ENCODE peak calls at places on chromosomes 11 and 22, in eight cellular contexts. One of them, this sample, is unnamed.

GRCh38 chr11:106391771-106392412 is 314.4 kb downstream of the AASDHPPT start:
- DNase-seq in PC-3: peak
- DNase-seq in NT2/D1: no peak
- DNase-seq in CD8-positive, alpha-beta T cell: no peak
- DNase-seq in GM13977: no peak
- DNase-seq in nephron progenitor cell: no peak
- DNase-seq in heart left ventricle: no peak
- DNase-seq in frontal cortex: no peak
- DNase-seq in this sample: no peak

GRCh38 chr11:112977620-112978212 is 16.5 kb downstream of the NCAM1 start:
- DNase-seq in PC-3: no peak
- DNase-seq in NT2/D1: no peak
- DNase-seq in CD8-positive, alpha-beta T cell: no peak
- DNase-seq in GM13977: no peak
- DNase-seq in nephron progenitor cell: no peak
- DNase-seq in heart left ventricle: no peak
- DNase-seq in frontal cortex: no peak
- DNase-seq in this sample: no peak

GRCh38 chr11:2085251-2086066 is 53.7 kb downstream of the IGF2 start:
- DNase-seq in PC-3: no peak
- DNase-seq in NT2/D1: no peak
- DNase-seq in CD8-positive, alpha-beta T cell: no peak
- DNase-seq in GM13977: no peak
- DNase-seq in nephron progenitor cell: no peak
- DNase-seq in heart left ventricle: no peak
- DNase-seq in frontal cortex: no peak
- DNase-seq in this sample: no peak

GRCh38 chr11:78961938-78962701 is 387.5 kb upstream of the NARS2 start:
- DNase-seq in PC-3: peak
- DNase-seq in NT2/D1: peak
- DNase-seq in CD8-positive, alpha-beta T cell: no peak
- DNase-seq in GM13977: peak
- DNase-seq in nephron progenitor cell: peak
- DNase-seq in heart left ventricle: no peak
- DNase-seq in frontal cortex: peak
- DNase-seq in this sample: no peak

GRCh38 chr11:132904566-132904965 is 627.7 kb downstream of the OPCML start:
- DNase-seq in PC-3: no peak
- DNase-seq in NT2/D1: no peak
- DNase-seq in CD8-positive, alpha-beta T cell: no peak
- DNase-seq in GM13977: no peak
- DNase-seq in nephron progenitor cell: no peak
- DNase-seq in heart left ventricle: no peak
- DNase-seq in frontal cortex: no peak
- DNase-seq in this sample: no peak

GRCh38 chr11:34696876-34697275 is 76.0 kb downstream of the EHF start:
- DNase-seq in PC-3: no peak
- DNase-seq in NT2/D1: no peak
- DNase-seq in CD8-positive, alpha-beta T cell: no peak
- DNase-seq in GM13977: no peak
- DNase-seq in nephron progenitor cell: no peak
- DNase-seq in heart left ventricle: no peak
- DNase-seq in frontal cortex: no peak
- DNase-seq in this sample: no peak

GRCh38 chr11:69383372-69383771 is 89.4 kb downstream of the MYEOV start:
- DNase-seq in PC-3: no peak
- DNase-seq in NT2/D1: no peak
- DNase-seq in CD8-positive, alpha-beta T cell: no peak
- DNase-seq in GM13977: no peak
- DNase-seq in nephron progenitor cell: no peak
- DNase-seq in heart left ventricle: no peak
- DNase-seq in frontal cortex: no peak
- DNase-seq in this sample: no peak

GRCh38 chr11:61967924-61968757 is 707 bp upstream of the FTH1 start:
- DNase-seq in PC-3: peak
- DNase-seq in NT2/D1: no peak
- DNase-seq in CD8-positive, alpha-beta T cell: peak
- DNase-seq in GM13977: peak
- DNase-seq in nephron progenitor cell: peak
- DNase-seq in heart left ventricle: peak
- DNase-seq in frontal cortex: no peak
- DNase-seq in this sample: peak

GRCh38 chr11:9150501-9150900 is 59.1 kb upstream of the SCUBE2 start:
- DNase-seq in PC-3: peak
- DNase-seq in NT2/D1: no peak
- DNase-seq in CD8-positive, alpha-beta T cell: no peak
- DNase-seq in GM13977: no peak
- DNase-seq in nephron progenitor cell: no peak
- DNase-seq in heart left ventricle: no peak
- DNase-seq in frontal cortex: no peak
- DNase-seq in this sample: no peak

GRCh38 chr11:63489879-63490278 is 1.1 kb downstream of the PLAAT5 start:
- DNase-seq in PC-3: peak
- DNase-seq in NT2/D1: no peak
- DNase-seq in CD8-positive, alpha-beta T cell: no peak
- DNase-seq in GM13977: no peak
- DNase-seq in nephron progenitor cell: no peak
- DNase-seq in heart left ventricle: no peak
- DNase-seq in frontal cortex: no peak
- DNase-seq in this sample: no peak

GRCh38 chr11:128892866-128893565 is 1.9 kb downstream of the KCNJ5 start:
- DNase-seq in PC-3: no peak
- DNase-seq in NT2/D1: no peak
- DNase-seq in CD8-positive, alpha-beta T cell: no peak
- DNase-seq in GM13977: no peak
- DNase-seq in nephron progenitor cell: no peak
- DNase-seq in heart left ventricle: no peak
- DNase-seq in frontal cortex: no peak
- DNase-seq in this sample: no peak

GRCh38 chr11:108170191-108170590 is 48.8 kb downstream of the ACAT1 start:
- DNase-seq in PC-3: no peak
- DNase-seq in NT2/D1: no peak
- DNase-seq in CD8-positive, alpha-beta T cell: no peak
- DNase-seq in GM13977: peak
- DNase-seq in nephron progenitor cell: no peak
- DNase-seq in heart left ventricle: no peak
- DNase-seq in frontal cortex: no peak
- DNase-seq in this sample: no peak

GRCh38 chr11:11370263-11371060 is 17.4 kb upstream of the CSNK2A3 start:
- DNase-seq in PC-3: no peak
- DNase-seq in NT2/D1: no peak
- DNase-seq in CD8-positive, alpha-beta T cell: no peak
- DNase-seq in GM13977: peak
- DNase-seq in nephron progenitor cell: no peak
- DNase-seq in heart left ventricle: no peak
- DNase-seq in frontal cortex: no peak
- DNase-seq in this sample: no peak

GRCh38 chr11:2444301-2445106 is at the start of the genes KCNQ1 and TRPM5:
- DNase-seq in PC-3: peak
- DNase-seq in NT2/D1: no peak
- DNase-seq in CD8-positive, alpha-beta T cell: peak
- DNase-seq in GM13977: peak
- DNase-seq in nephron progenitor cell: peak
- DNase-seq in heart left ventricle: peak
- DNase-seq in frontal cortex: peak
- DNase-seq in this sample: peak

GRCh38 chr11:4134844-4135243 is 40.2 kb downstream of the RRM1 start:
- DNase-seq in PC-3: peak
- DNase-seq in NT2/D1: no peak
- DNase-seq in CD8-positive, alpha-beta T cell: no peak
- DNase-seq in GM13977: no peak
- DNase-seq in nephron progenitor cell: no peak
- DNase-seq in heart left ventricle: no peak
- DNase-seq in frontal cortex: no peak
- DNase-seq in this sample: no peak

GRCh38 chr11:69384548-69385465 is 90.9 kb downstream of the MYEOV start:
- DNase-seq in PC-3: no peak
- DNase-seq in NT2/D1: no peak
- DNase-seq in CD8-positive, alpha-beta T cell: no peak
- DNase-seq in GM13977: no peak
- DNase-seq in nephron progenitor cell: no peak
- DNase-seq in heart left ventricle: no peak
- DNase-seq in frontal cortex: no peak
- DNase-seq in this sample: no peak

GRCh38 chr11:33910261-33910959 is 18.5 kb upstream of the LMO2 start:
- DNase-seq in PC-3: no peak
- DNase-seq in NT2/D1: no peak
- DNase-seq in CD8-positive, alpha-beta T cell: no peak
- DNase-seq in GM13977: no peak
- DNase-seq in nephron progenitor cell: no peak
- DNase-seq in heart left ventricle: no peak
- DNase-seq in frontal cortex: no peak
- DNase-seq in this sample: no peak

GRCh38 chr11:35200811-35201341 is 61.9 kb downstream of the CD44 start:
- DNase-seq in PC-3: no peak
- DNase-seq in NT2/D1: no peak
- DNase-seq in CD8-positive, alpha-beta T cell: no peak
- DNase-seq in GM13977: no peak
- DNase-seq in nephron progenitor cell: no peak
- DNase-seq in heart left ventricle: no peak
- DNase-seq in frontal cortex: no peak
- DNase-seq in this sample: no peak

GRCh38 chr11:26331911-26332571 is at the start of gene ANO3:
- DNase-seq in PC-3: peak
- DNase-seq in NT2/D1: peak
- DNase-seq in CD8-positive, alpha-beta T cell: no peak
- DNase-seq in GM13977: peak
- DNase-seq in nephron progenitor cell: peak
- DNase-seq in heart left ventricle: peak
- DNase-seq in frontal cortex: peak
- DNase-seq in this sample: peak

GRCh38 chr22:38718414-38718813 is 12.7 kb downstream of the GTPBP1 start:
- DNase-seq in PC-3: peak
- DNase-seq in NT2/D1: no peak
- DNase-seq in CD8-positive, alpha-beta T cell: no peak
- DNase-seq in GM13977: no peak
- DNase-seq in nephron progenitor cell: no peak
- DNase-seq in heart left ventricle: peak
- DNase-seq in frontal cortex: no peak
- DNase-seq in this sample: no peak

GRCh38 chr22:17918840-17919239 is 105.5 kb downstream of the MICAL3 start:
- DNase-seq in PC-3: peak
- DNase-seq in NT2/D1: no peak
- DNase-seq in CD8-positive, alpha-beta T cell: no peak
- DNase-seq in GM13977: no peak
- DNase-seq in nephron progenitor cell: no peak
- DNase-seq in heart left ventricle: no peak
- DNase-seq in frontal cortex: no peak
- DNase-seq in this sample: no peak

GRCh38 chr11:88418508-88418907 is 81.0 kb upstream of the CTSC start:
- DNase-seq in PC-3: peak
- DNase-seq in NT2/D1: no peak
- DNase-seq in CD8-positive, alpha-beta T cell: no peak
- DNase-seq in GM13977: no peak
- DNase-seq in nephron progenitor cell: no peak
- DNase-seq in heart left ventricle: no peak
- DNase-seq in frontal cortex: no peak
- DNase-seq in this sample: no peak

GRCh38 chr11:12003815-12004214 is 4.6 kb downstream of the DKK3 start:
- DNase-seq in PC-3: no peak
- DNase-seq in NT2/D1: no peak
- DNase-seq in CD8-positive, alpha-beta T cell: no peak
- DNase-seq in GM13977: no peak
- DNase-seq in nephron progenitor cell: no peak
- DNase-seq in heart left ventricle: no peak
- DNase-seq in frontal cortex: no peak
- DNase-seq in this sample: no peak

GRCh38 chr22:33302049-33302545 is 243.9 kb upstream of the SYN3 start:
- DNase-seq in PC-3: peak
- DNase-seq in NT2/D1: peak
- DNase-seq in CD8-positive, alpha-beta T cell: peak
- DNase-seq in GM13977: peak
- DNase-seq in nephron progenitor cell: peak
- DNase-seq in heart left ventricle: peak
- DNase-seq in frontal cortex: peak
- DNase-seq in this sample: peak

GRCh38 chr11:3000032-3000961 is 8.2 kb upstream of the NAP1L4 start:
- DNase-seq in PC-3: no peak
- DNase-seq in NT2/D1: no peak
- DNase-seq in CD8-positive, alpha-beta T cell: no peak
- DNase-seq in GM13977: no peak
- DNase-seq in nephron progenitor cell: no peak
- DNase-seq in heart left ventricle: peak
- DNase-seq in frontal cortex: peak
- DNase-seq in this sample: peak

GRCh38 chr22:23673826-23674690 is 16.8 kb upstream of the RGL4 start:
- DNase-seq in PC-3: no peak
- DNase-seq in NT2/D1: no peak
- DNase-seq in CD8-positive, alpha-beta T cell: no peak
- DNase-seq in GM13977: no peak
- DNase-seq in nephron progenitor cell: no peak
- DNase-seq in heart left ventricle: no peak
- DNase-seq in frontal cortex: peak
- DNase-seq in this sample: no peak

GRCh38 chr11:117597083-117597482 is 199.9 kb downstream of the DSCAML1 start:
- DNase-seq in PC-3: peak
- DNase-seq in NT2/D1: peak
- DNase-seq in CD8-positive, alpha-beta T cell: no peak
- DNase-seq in GM13977: peak
- DNase-seq in nephron progenitor cell: peak
- DNase-seq in heart left ventricle: peak
- DNase-seq in frontal cortex: no peak
- DNase-seq in this sample: peak

GRCh38 chr22:25494774-25495173 is 69.7 kb upstream of the GRK3 start:
- DNase-seq in PC-3: no peak
- DNase-seq in NT2/D1: no peak
- DNase-seq in CD8-positive, alpha-beta T cell: no peak
- DNase-seq in GM13977: peak
- DNase-seq in nephron progenitor cell: no peak
- DNase-seq in heart left ventricle: no peak
- DNase-seq in frontal cortex: no peak
- DNase-seq in this sample: no peak

GRCh38 chr11:48013269-48013901 is 33.0 kb downstream of the PTPRJ start:
- DNase-seq in PC-3: peak
- DNase-seq in NT2/D1: no peak
- DNase-seq in CD8-positive, alpha-beta T cell: peak
- DNase-seq in GM13977: no peak
- DNase-seq in nephron progenitor cell: no peak
- DNase-seq in heart left ventricle: peak
- DNase-seq in frontal cortex: no peak
- DNase-seq in this sample: no peak

GRCh38 chr11:126156814-126157213 is 54.6 kb downstream of the RPUSD4 start:
- DNase-seq in PC-3: no peak
- DNase-seq in NT2/D1: no peak
- DNase-seq in CD8-positive, alpha-beta T cell: no peak
- DNase-seq in GM13977: no peak
- DNase-seq in nephron progenitor cell: no peak
- DNase-seq in heart left ventricle: no peak
- DNase-seq in frontal cortex: no peak
- DNase-seq in this sample: no peak

GRCh38 chr11:87353904-87354303 is 316.2 kb downstream of the TMEM135 start:
- DNase-seq in PC-3: no peak
- DNase-seq in NT2/D1: no peak
- DNase-seq in CD8-positive, alpha-beta T cell: no peak
- DNase-seq in GM13977: no peak
- DNase-seq in nephron progenitor cell: no peak
- DNase-seq in heart left ventricle: no peak
- DNase-seq in frontal cortex: no peak
- DNase-seq in this sample: no peak

GRCh38 chr11:6682591-6682935 is 577 bp downstream of the MRPL17 start:
- DNase-seq in PC-3: no peak
- DNase-seq in NT2/D1: no peak
- DNase-seq in CD8-positive, alpha-beta T cell: no peak
- DNase-seq in GM13977: no peak
- DNase-seq in nephron progenitor cell: no peak
- DNase-seq in heart left ventricle: no peak
- DNase-seq in frontal cortex: no peak
- DNase-seq in this sample: no peak

GRCh38 chr11:120354068-120354467 is 17.9 kb downstream of the ARHGEF12 start:
- DNase-seq in PC-3: peak
- DNase-seq in NT2/D1: no peak
- DNase-seq in CD8-positive, alpha-beta T cell: no peak
- DNase-seq in GM13977: no peak
- DNase-seq in nephron progenitor cell: no peak
- DNase-seq in heart left ventricle: no peak
- DNase-seq in frontal cortex: no peak
- DNase-seq in this sample: no peak

GRCh38 chr11:111047376-111047775 is 198.1 kb upstream of the POU2AF2 start:
- DNase-seq in PC-3: no peak
- DNase-seq in NT2/D1: no peak
- DNase-seq in CD8-positive, alpha-beta T cell: no peak
- DNase-seq in GM13977: no peak
- DNase-seq in nephron progenitor cell: peak
- DNase-seq in heart left ventricle: no peak
- DNase-seq in frontal cortex: no peak
- DNase-seq in this sample: no peak

This sample was measured in heart right ventricle.